ENCODE peak calls at places on chromosomes 1 and 21, in ten cellular contexts. T, M, A, G, W, Q, U, C, O and J are unnamed samples.

GRCh38 chr1:15692121-15692682 is 8.1 kb downstream of the PLEKHM2 start:
- DNase-seq in T (no peak), M (no peak), A (no peak), G (no peak), W (no peak), Q (no peak), U (no peak), C (no peak), O (no peak), J (no peak)

GRCh38 chr1:244919320-244920282 is 55.3 kb upstream of the HNRNPU start:
- DNase-seq in T (peak; percentile 3), M (no peak), A (no peak), G (no peak), W (no peak), Q (no peak), U (no peak), C (no peak), O (no peak), J (no peak)

GRCh38 chr1:99702221-99702620 is 56.3 kb downstream of the PALMD start:
- DNase-seq in T (peak; percentile 15), M (no peak), A (no peak), G (no peak), W (no peak), Q (no peak), U (no peak), C (no peak), O (no peak), J (no peak)

GRCh38 chr1:246329900-246330299 is 177.2 kb downstream of the SMYD3 start:
- DNase-seq in T (peak; percentile 2), M (no peak), A (no peak), G (no peak), W (no peak), Q (no peak), U (no peak), C (no peak), O (no peak), J (no peak)

GRCh38 chr21:41834926-41835663 is 44.0 kb downstream of the PRDM15 start:
- DNase-seq in T (no peak), M (no peak), A (no peak), G (no peak), W (no peak), Q (no peak), U (no peak), C (no peak), O (no peak), J (peak; percentile 82)

GRCh38 chr1:83641828-83642443 is 357.0 kb downstream of the TTLL7 start:
- DNase-seq in T (no peak), M (peak; percentile 30), A (no peak), G (no peak), W (no peak), Q (no peak), U (no peak), C (no peak), O (no peak), J (no peak)

GRCh38 chr1:4801192-4801924 is 146.9 kb downstream of the AJAP1 start:
- DNase-seq in T (peak; percentile 1), M (no peak), A (peak; percentile 36), G (no peak), W (no peak), Q (no peak), U (no peak), C (peak; percentile 26), O (no peak), J (no peak)

GRCh38 chr1:12556957-12557935 is 60.8 kb downstream of the DHRS3 start:
- DNase-seq in T (peak; percentile 51), M (no peak), A (no peak), G (no peak), W (no peak), Q (peak; percentile 22), U (no peak), C (no peak), O (no peak), J (peak; percentile 42)

GRCh38 chr1:37149296-37149695 is 115.0 kb upstream of the GRIK3 start:
- DNase-seq in T (no peak), M (no peak), A (no peak), G (no peak), W (no peak), Q (no peak), U (no peak), C (no peak), O (no peak), J (no peak)

GRCh38 chr1:46969014-46969619 is 27.8 kb upstream of the CYP4A11 start:
- DNase-seq in T (no peak), M (no peak), A (no peak), G (no peak), W (no peak), Q (no peak), U (no peak), C (no peak), O (no peak), J (no peak)

GRCh38 chr21:41770901-41771624 is 4.2 kb upstream of the RIPK4 start:
- DNase-seq in T (no peak), M (no peak), A (no peak), G (no peak), W (no peak), Q (no peak), U (no peak), C (no peak), O (no peak), J (no peak)

GRCh38 chr1:214331827-214332423 is 51.0 kb downstream of the SMYD2 start:
- DNase-seq in T (peak; percentile 25), M (no peak), A (no peak), G (peak; percentile 53), W (peak; percentile 77), Q (peak; percentile 62), U (peak; percentile 44), C (peak; percentile 41), O (no peak), J (no peak)

GRCh38 chr21:21290751-21291150 is 292.5 kb downstream of the NCAM2 start:
- DNase-seq in T (no peak), M (no peak), A (no peak), G (no peak), W (no peak), Q (no peak), U (no peak), C (no peak), O (no peak), J (no peak)

DNA sequence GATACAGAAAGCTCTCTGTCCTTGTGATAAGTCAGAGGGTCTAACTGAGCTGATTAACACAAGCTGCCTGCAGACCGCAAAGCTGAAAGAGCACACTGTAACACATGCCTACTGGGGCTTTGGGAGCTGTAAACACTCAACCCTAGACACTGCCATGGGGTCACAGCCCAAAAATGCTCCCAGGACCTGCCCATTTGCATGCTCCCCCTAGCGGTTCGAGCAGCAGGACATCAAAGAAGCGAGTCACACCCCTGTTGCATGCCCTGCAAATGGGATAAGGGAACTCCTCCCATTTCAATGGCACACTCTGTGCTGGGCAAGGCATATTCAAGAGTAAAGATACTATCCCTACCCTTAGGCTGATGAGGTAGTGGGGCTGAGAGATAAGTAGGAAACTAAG is 22.8 kb downstream of the LCE3E start:
- DNase-seq in T (no peak), M (no peak), A (no peak), G (no peak), W (peak; percentile 37), Q (no peak), U (no peak), C (no peak), O (no peak), J (no peak)
- TF ChIP-seq CTCF in T (peak; percentile 9), M (no peak), A (no peak), G (no peak), W (peak; percentile 21), Q (no peak), U (no peak), C (no peak), O (peak; percentile 22), J (no peak)

DNA sequence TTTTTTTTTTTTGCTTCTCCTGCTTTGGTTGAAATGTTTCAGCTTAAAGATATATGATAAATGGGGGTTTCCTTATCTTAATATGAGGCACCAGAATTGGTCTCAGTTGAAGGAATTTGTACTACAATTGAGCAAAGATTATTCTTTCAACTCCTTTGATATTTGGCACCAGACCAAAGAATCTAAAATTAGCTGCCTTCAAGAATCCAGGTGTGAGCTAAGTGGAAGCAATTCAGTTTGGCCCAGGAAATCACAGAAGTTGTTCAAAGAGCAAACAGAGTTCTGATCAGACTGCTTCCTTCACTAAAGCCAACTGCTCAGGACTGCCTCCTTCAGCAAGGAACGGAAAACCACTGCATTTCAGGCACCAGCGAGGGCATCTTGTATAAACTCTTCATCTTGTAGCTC is 68.3 kb upstream of the BCAR3 start:
- DNase-seq in T (no peak), M (no peak), A (peak; percentile 66), G (peak; percentile 70), W (no peak), Q (no peak), U (no peak), C (no peak), O (no peak), J (no peak)
- TF ChIP-seq CTCF in T (no peak), M (no peak), A (peak; percentile 2), G (peak; percentile 40), W (no peak), Q (no peak), U (no peak), C (no peak), O (no peak), J (peak; percentile 50)

DNA sequence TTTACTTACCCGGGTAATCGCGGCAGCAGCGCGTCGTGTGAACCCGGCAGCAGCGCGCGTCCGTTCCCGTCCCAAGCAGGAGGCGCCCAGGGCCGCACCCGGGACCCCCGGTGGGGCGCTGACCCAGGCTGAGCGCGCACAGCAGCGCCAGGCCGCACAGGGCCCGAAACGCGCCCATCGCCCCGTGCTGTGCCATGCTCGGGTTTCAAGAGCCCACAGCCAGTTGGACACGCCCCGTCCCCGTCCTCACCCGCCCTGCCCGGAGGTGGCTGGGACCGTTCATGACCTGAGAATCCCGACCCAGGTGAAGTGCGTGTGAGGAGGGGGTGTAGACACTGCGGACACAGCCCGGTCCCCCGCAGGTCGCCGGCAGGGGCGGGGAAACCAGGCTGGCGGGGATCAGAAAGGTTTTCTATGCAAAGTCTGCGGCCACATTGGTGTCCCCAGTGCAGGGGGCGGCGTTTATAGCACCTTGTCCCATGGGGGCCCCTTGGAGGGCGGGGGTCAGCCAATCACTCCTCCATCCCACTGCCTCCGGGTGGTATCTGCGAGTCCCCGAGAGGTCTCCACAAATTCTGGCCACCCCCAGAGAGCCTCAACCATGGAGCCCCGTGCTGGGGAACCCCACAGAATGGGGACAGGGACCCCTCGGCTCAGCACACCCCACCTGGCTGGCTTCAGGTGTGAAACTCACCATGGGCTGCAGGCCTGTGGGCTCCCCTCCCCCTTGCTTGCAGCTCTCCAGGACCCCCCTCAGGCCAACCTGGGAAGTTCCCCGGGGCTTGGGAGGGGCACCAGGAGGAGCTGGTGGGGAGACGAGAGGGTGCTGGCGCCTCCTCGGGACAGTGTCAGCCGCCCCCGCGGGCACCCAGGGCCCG is at the start of gene TNFRSF18:
- DNase-seq in T (peak; percentile 17), M (no peak), A (no peak), G (peak; percentile 62), W (no peak), Q (peak; percentile 69), U (peak; percentile 31), C (no peak), O (no peak), J (peak; percentile 82)
- TF ChIP-seq CTCF in T (no peak), M (no peak), A (no peak), G (peak; percentile 10), W (no peak), Q (no peak), U (no peak), C (no peak), O (no peak), J (peak; percentile 22)

GRCh38 chr1:178344513-178345077 is 152.2 kb downstream of the CLEC20A start:
- DNase-seq in T (peak; percentile 93), M (no peak), A (no peak), G (peak; percentile 69), W (peak; percentile 17), Q (no peak), U (no peak), C (no peak), O (peak; percentile 89), J (no peak)
- TF ChIP-seq CTCF in T (peak; percentile 28), M (peak; percentile 14), A (no peak), G (peak; percentile 68), W (peak; percentile 62), Q (no peak), U (no peak), C (peak; percentile 56), O (peak; percentile 61), J (peak; percentile 80)

GRCh38 chr1:203084588-203085527 is 954 bp downstream of the MYOG start:
- DNase-seq in T (no peak), M (no peak), A (no peak), G (no peak), W (no peak), Q (no peak), U (no peak), C (peak; percentile 22), O (no peak), J (no peak)
- TF ChIP-seq CTCF in T (peak; percentile 23), M (peak; percentile 61), A (no peak), G (peak; percentile 53), W (peak; percentile 26), Q (no peak), U (no peak), C (peak; percentile 7), O (peak; percentile 39), J (peak; percentile 63)